ENCODE peak calls at places on chromosome 17, in eight cellular contexts. Q is NB4; P is CD8-positive, alpha-beta memory T cell; O is SK-N-SH; F is MM.1S; A is naive thymus-derived CD4-positive, alpha-beta T cell; X is cardiac fibroblast; N is transverse colon. G is an unnamed sample.
A peak's percentile ranks its signal among the peaks of the same experiment; 100 is the strongest.

GRCh38 chr17:29131814-29132682 is 48.1 kb downstream of the MYO18A start:
- DNase-seq in N (no peak), F (no peak), O (peak; percentile 70), P (no peak), Q (peak; percentile 86), A (no peak), X (peak; percentile 86), G (no peak)

GRCh38 chr17:15364615-15365014 is 23.2 kb upstream of the TEKT3 start:
- DNase-seq in O (no peak), Q (no peak), A (no peak), F (no peak), X (no peak), N (no peak), P (no peak), G (no peak)

GRCh38 chr17:70369296-70369855 is 200.0 kb downstream of the KCNJ2 start:
- DNase-seq in A (no peak), P (no peak), X (peak; percentile 0), Q (no peak), O (no peak), N (no peak), F (no peak), G (no peak)

GRCh38 chr17:74450925-74451403 is 15.5 kb upstream of the CD300A start:
- DNase-seq in X (no peak), N (no peak), A (no peak), F (no peak), Q (no peak), P (no peak), O (no peak), G (no peak)

GRCh38 chr17:73510981-73511442 is 133.2 kb downstream of the SDK2 start:
- DNase-seq in F (no peak), A (no peak), O (peak; percentile 48), X (no peak), N (no peak), Q (no peak), P (no peak), G (no peak)

GRCh38 chr17:32518856-32519768 is 32.3 kb downstream of the CDK5R1 start:
- DNase-seq in O (peak; percentile 93), P (peak; percentile 67), N (peak; percentile 49), Q (peak; percentile 71), A (peak; percentile 49), F (no peak), X (no peak), G (peak; percentile 82)

GRCh38 chr17:48600244-48601098 is 4.3 kb downstream of the HOXB6 start:
- DNase-seq in A (no peak), P (no peak), F (no peak), N (peak; percentile 34), Q (no peak), O (no peak), X (no peak), G (no peak)

GRCh38 chr17:80477647-80478478 is 1.5 kb upstream of the NPTX1 start:
- DNase-seq in N (peak; percentile 35), Q (peak; percentile 45), P (no peak), F (no peak), X (peak; percentile 52), A (no peak), O (peak; percentile 95), G (no peak)

GRCh38 chr17:13128676-13129075 is 110.8 kb upstream of the ELAC2 start:
- DNase-seq in A (no peak), X (no peak), F (no peak), P (no peak), Q (no peak), N (no peak), O (no peak), G (no peak)

GRCh38 chr17:77479372-77479781 is 338.6 kb downstream of the SEC14L1 start:
- DNase-seq in A (no peak), O (no peak), X (no peak), F (no peak), P (no peak), Q (no peak), N (no peak), G (no peak)

GRCh38 chr17:45229681-45230409 is 8.2 kb downstream of the FMNL1 start:
- DNase-seq in O (no peak), X (no peak), A (no peak), F (no peak), N (peak; percentile 48), Q (no peak), P (no peak), G (peak; percentile 63)

GRCh38 chr17:45277992-45278391 is 16.1 kb upstream of the SPATA32 start:
- DNase-seq in N (no peak), Q (no peak), F (no peak), P (no peak), A (no peak), O (no peak), X (peak; percentile 93), G (no peak)

GRCh38 chr17:64741038-64741641 is 79.0 kb upstream of the SMURF2 start:
- DNase-seq in X (peak; percentile 67), A (no peak), Q (no peak), N (no peak), O (no peak), P (no peak), F (no peak), G (no peak)

GRCh38 chr17:78726471-78727010 is 55.5 kb downstream of the CYTH1 start:
- DNase-seq in X (no peak), P (no peak), A (no peak), N (no peak), Q (no peak), O (no peak), F (peak; percentile 14), G (no peak)

GRCh38 chr17:78727057-78727456 is 55.0 kb downstream of the CYTH1 start:
- DNase-seq in P (no peak), X (no peak), A (no peak), O (no peak), Q (no peak), F (peak; percentile 43), N (no peak), G (no peak)

GRCh38 chr17:78724999-78725398 is 57.1 kb downstream of the CYTH1 start:
- DNase-seq in N (no peak), Q (no peak), O (no peak), A (no peak), X (no peak), F (peak; percentile 6), P (no peak), G (no peak)

GRCh38 chr17:78724544-78724943 is 57.5 kb downstream of the CYTH1 start:
- DNase-seq in N (no peak), F (peak; percentile 7), A (no peak), O (peak; percentile 81), Q (no peak), X (no peak), P (no peak), G (no peak)

DNA sequence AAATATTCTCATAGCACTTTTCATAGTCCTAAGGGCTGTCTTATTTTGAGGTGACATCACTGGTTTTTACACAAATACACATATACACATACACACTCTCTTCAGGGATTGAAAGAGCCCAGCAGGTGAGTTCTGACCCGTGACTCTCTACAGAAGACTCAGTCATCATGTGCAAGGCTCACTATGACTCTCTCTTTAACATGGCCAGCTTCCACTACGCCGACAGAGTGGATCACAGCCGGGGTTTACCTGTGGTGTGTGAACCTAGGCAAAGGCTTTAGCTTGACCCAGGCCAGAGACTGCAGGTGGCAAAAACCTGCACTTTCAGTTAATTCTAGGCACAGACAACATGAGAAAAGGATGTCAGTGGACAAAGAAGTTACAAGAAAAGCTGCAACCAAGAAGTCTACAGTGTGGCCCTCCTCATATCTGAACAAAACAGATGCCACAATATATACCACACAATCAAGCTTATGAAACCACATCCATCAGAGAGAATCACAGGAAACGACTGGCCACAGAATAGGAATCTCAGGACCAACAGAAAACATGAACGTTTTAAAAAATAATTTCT is 56.5 kb downstream of the CYTH1 start:
- DNase-seq in X (no peak), N (no peak), F (peak; percentile 83), Q (no peak), P (no peak), A (no peak), O (no peak), G (peak; percentile 85)
- H3K4me3 ChIP-seq in X (no peak overlapping the region), N (no peak overlapping the region), F (peak overlapping the region; percentile 70), Q (no peak overlapping the region), P (peak overlapping the region; percentile 35), A (peak overlapping the region; percentile 40), O (no peak overlapping the region), G (peak overlapping the region; percentile 63)

GRCh38 chr17:9162275-9162985 is 141.1 kb downstream of the NTN1 start:
- DNase-seq in Q (no peak), X (no peak), O (peak; percentile 55), P (no peak), A (no peak), N (no peak), F (no peak), G (peak; percentile 5)
- H3K4me3 ChIP-seq in Q (no peak overlapping the region), X (no peak overlapping the region), O (no peak overlapping the region), P (no peak overlapping the region), A (no peak overlapping the region), N (no peak overlapping the region), F (no peak overlapping the region), G (no peak overlapping the region)

DNA sequence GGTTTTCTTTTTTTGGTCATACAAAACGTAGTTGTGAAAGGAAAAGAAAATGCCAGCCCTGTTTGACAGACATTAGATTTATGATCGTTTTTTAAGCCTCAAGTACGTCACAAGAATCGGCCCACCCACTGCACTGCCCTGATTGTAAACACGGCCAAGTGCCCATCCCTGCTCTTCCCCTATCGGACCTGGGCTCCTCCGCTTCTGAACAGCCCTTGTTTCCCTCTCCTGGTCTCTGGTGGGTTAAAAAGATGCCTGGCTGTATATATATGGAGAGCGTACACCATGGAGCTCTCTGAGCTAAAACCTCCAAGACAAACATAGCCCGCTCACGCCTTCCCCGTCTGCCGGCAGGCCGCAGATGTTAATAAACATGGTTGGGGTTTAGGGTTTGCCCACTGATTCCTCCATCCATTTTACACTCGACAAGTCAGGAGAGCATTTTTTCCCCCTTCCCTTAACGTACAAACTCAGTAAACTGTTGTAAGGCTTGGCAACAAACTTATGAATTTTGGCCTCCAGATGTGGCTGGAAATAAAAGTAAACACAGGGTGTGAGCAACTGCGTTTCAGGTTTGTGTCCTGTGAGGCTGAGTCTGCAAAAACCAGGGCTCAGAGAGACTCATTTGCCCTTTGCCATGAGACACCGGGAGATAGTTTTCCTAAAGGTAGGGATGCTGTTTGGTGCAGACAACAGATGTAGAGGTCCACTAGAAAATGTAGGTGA is 325.9 kb downstream of the SOX9 start:
- DNase-seq in N (peak; percentile 84), A (no peak), F (no peak), O (no peak), Q (no peak), P (no peak), X (no peak), G (no peak)
- H3K4me3 ChIP-seq in N (no peak overlapping the region), A (no peak overlapping the region), F (no peak overlapping the region), O (no peak overlapping the region), Q (no peak overlapping the region), P (no peak overlapping the region), X (no peak overlapping the region), G (no peak overlapping the region)

GRCh38 chr17:3904486-3904885 is 11.6 kb upstream of the CAMKK1 start:
- DNase-seq in O (no peak), A (no peak), Q (no peak), P (no peak), F (no peak), N (no peak), X (no peak), G (no peak)
- H3K4me3 ChIP-seq in O (no peak overlapping the region), A (no peak overlapping the region), Q (no peak overlapping the region), P (no peak overlapping the region), F (no peak overlapping the region), N (no peak overlapping the region), X (no peak overlapping the region), G (no peak overlapping the region)

DNA sequence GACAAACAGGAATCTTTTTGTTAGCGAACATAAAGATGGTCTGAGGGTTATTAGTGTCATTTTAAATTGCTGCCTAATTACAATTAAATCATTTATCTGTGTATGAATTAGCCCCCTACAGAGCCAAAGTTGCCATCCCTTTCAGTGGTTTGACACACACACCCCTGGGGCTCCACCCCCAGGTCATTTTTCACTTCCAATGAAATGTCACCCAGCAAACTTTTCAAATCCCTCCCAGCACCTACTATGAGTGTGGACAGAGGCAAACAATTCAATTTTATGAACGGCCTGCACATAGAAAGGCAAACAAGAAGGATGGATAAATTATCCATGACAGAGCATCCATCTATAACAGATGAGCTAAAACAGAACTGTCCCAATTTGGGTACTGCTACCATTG is 2.4 kb downstream of the MYH10 start:
- DNase-seq in X (no peak), N (no peak), P (no peak), F (no peak), O (no peak), Q (no peak), A (no peak), G (no peak)
- H3K4me3 ChIP-seq in X (no peak overlapping the region), N (no peak overlapping the region), P (no peak overlapping the region), F (no peak overlapping the region), O (peak overlapping the region; percentile 94), Q (no peak overlapping the region), A (no peak overlapping the region), G (no peak overlapping the region)